ENCODE peak calls at places on chromosomes 2 and 18, in seven cellular contexts. Q is hepatocyte; Y is neural progenitor cell; C is naive thymus-derived CD4-positive, alpha-beta T cell; I is GM23248; S is mammary epithelial cell; U is thoracic aorta. X is an unnamed sample.

GRCh38 chr2:219887870-219888269 is 260.4 kb downstream of the SLC4A3 start:
- DNase-seq in Q (no peak), Y (no peak), C (no peak), I (peak; percentile 8), S (peak; percentile 46), U (no peak), X (peak; percentile 26)

GRCh38 chr2:72892506-72893173 is 5.4 kb downstream of the SPR start:
- DNase-seq in Q (peak; percentile 84), Y (peak; percentile 87), C (peak; percentile 26), I (peak; percentile 91), S (peak; percentile 41), U (no peak), X (peak; percentile 80)

GRCh38 chr18:36532394-36532793 is 234.9 kb downstream of the FHOD3 start:
- DNase-seq in Q (no peak), Y (no peak), C (no peak), I (peak; percentile 88), S (peak; percentile 72), U (no peak), X (peak; percentile 1)

GRCh38 chr2:8015848-8016580 is 665.8 kb upstream of the ID2 start:
- DNase-seq in Q (no peak), Y (no peak), C (no peak), I (no peak), S (no peak), U (no peak), X (no peak)

GRCh38 chr2:111994042-111994441 is 61.0 kb upstream of the TMEM87B start:
- DNase-seq in Q (no peak), Y (no peak), C (no peak), I (no peak), S (no peak), U (no peak), X (no peak)

GRCh38 chr2:146321175-146321574 is 1523.7 kb upstream of the ACVR2A start:
- DNase-seq in Q (no peak), Y (peak; percentile 26), C (no peak), I (no peak), S (no peak), U (no peak), X (no peak)

GRCh38 chr2:133171396-133172004 is 396.8 kb downstream of the NCKAP5 start:
- DNase-seq in Q (peak; percentile 72), Y (peak; percentile 70), C (no peak), I (peak; percentile 71), S (peak; percentile 53), U (no peak), X (peak; percentile 26)

GRCh38 chr18:70645971-70646370 is 357.1 kb downstream of the SOCS6 start:
- DNase-seq in Q (no peak), Y (no peak), C (no peak), I (peak; percentile 45), S (no peak), U (no peak), X (no peak)

GRCh38 chr2:108244667-108245414 is 5.1 kb downstream of the SULT1C3 start:
- DNase-seq in Q (no peak), Y (no peak), C (no peak), I (no peak), S (no peak), U (no peak), X (no peak)

GRCh38 chr2:238322001-238322411 is 1.7 kb downstream of the TRAF3IP1 start:
- DNase-seq in Q (no peak), Y (no peak), C (no peak), I (no peak), S (no peak), U (no peak), X (no peak)

GRCh38 chr18:67133669-67134068 is 382.9 kb downstream of the DSEL start:
- DNase-seq in Q (no peak), Y (no peak), C (no peak), I (no peak), S (no peak), U (no peak), X (no peak)

GRCh38 chr2:127649684-127650040 is 3.7 kb downstream of the GPR17 start:
- DNase-seq in Q (peak; percentile 91), Y (peak; percentile 92), C (peak; percentile 91), I (peak; percentile 94), S (peak; percentile 64), U (peak; percentile 64), X (peak; percentile 69)
- H3K27ac ChIP-seq in Q (no peak overlapping the region), Y (no peak overlapping the region), C (peak overlapping the region; percentile 18), I (no peak overlapping the region), S (no peak overlapping the region), U (peak overlapping the region; percentile 54), X (no peak overlapping the region)

GRCh38 chr2:130764821-130765115 is 9.4 kb downstream of the AMER3 start:
- DNase-seq in Q (no peak), Y (no peak), C (no peak), I (no peak), S (no peak), U (no peak), X (no peak)
- H3K27ac ChIP-seq in Q (no peak overlapping the region), Y (no peak overlapping the region), C (no peak overlapping the region), I (no peak overlapping the region), S (no peak overlapping the region), U (no peak overlapping the region), X (no peak overlapping the region)

GRCh38 chr18:75202976-75203375 is 6.0 kb downstream of the PTGR3 start:
- DNase-seq in Q (no peak), Y (no peak), C (no peak), I (no peak), S (no peak), U (no peak), X (no peak)

GRCh38 chr18:75205760-75206109 is 3.2 kb downstream of the PTGR3 start:
- DNase-seq in Q (peak; percentile 33), Y (peak; percentile 43), C (no peak), I (no peak), S (no peak), U (no peak), X (no peak)

GRCh38 chr18:75203456-75204261 is 5.3 kb downstream of the PTGR3 start:
- DNase-seq in Q (peak; percentile 46), Y (no peak), C (no peak), I (peak; percentile 66), S (peak; percentile 20), U (no peak), X (no peak)

GRCh38 chr18:75204978-75205759 is 3.8 kb downstream of the PTGR3 start:
- DNase-seq in Q (no peak), Y (peak; percentile 38), C (no peak), I (no peak), S (no peak), U (no peak), X (no peak)

GRCh38 chr18:75204262-75204977 is 4.5 kb downstream of the PTGR3 start:
- DNase-seq in Q (peak; percentile 47), Y (peak; percentile 57), C (no peak), I (peak; percentile 45), S (no peak), U (no peak), X (no peak)
- H3K27ac ChIP-seq in Q (peak overlapping the region; percentile 36), Y (no peak overlapping the region), C (no peak overlapping the region), I (no peak overlapping the region), S (no peak overlapping the region), U (no peak overlapping the region), X (peak overlapping the region; percentile 8)

GRCh38 chr2:241763551-241764271 is 12.9 kb upstream of the GAL3ST2 start:
- DNase-seq in Q (no peak), Y (no peak), C (no peak), I (no peak), S (no peak), U (no peak), X (no peak)

GRCh38 chr2:241762933-241763369 is 13.7 kb upstream of the GAL3ST2 start:
- DNase-seq in Q (no peak), Y (no peak), C (no peak), I (no peak), S (no peak), U (no peak), X (no peak)

GRCh38 chr2:241762321-241762932 is 14.2 kb upstream of the GAL3ST2 start:
- DNase-seq in Q (no peak), Y (peak; percentile 38), C (no peak), I (no peak), S (no peak), U (no peak), X (no peak)

GRCh38 chr2:241767464-241768250 is 9.0 kb upstream of the GAL3ST2 start:
- DNase-seq in Q (no peak), Y (no peak), C (no peak), I (no peak), S (no peak), U (no peak), X (no peak)

DNA sequence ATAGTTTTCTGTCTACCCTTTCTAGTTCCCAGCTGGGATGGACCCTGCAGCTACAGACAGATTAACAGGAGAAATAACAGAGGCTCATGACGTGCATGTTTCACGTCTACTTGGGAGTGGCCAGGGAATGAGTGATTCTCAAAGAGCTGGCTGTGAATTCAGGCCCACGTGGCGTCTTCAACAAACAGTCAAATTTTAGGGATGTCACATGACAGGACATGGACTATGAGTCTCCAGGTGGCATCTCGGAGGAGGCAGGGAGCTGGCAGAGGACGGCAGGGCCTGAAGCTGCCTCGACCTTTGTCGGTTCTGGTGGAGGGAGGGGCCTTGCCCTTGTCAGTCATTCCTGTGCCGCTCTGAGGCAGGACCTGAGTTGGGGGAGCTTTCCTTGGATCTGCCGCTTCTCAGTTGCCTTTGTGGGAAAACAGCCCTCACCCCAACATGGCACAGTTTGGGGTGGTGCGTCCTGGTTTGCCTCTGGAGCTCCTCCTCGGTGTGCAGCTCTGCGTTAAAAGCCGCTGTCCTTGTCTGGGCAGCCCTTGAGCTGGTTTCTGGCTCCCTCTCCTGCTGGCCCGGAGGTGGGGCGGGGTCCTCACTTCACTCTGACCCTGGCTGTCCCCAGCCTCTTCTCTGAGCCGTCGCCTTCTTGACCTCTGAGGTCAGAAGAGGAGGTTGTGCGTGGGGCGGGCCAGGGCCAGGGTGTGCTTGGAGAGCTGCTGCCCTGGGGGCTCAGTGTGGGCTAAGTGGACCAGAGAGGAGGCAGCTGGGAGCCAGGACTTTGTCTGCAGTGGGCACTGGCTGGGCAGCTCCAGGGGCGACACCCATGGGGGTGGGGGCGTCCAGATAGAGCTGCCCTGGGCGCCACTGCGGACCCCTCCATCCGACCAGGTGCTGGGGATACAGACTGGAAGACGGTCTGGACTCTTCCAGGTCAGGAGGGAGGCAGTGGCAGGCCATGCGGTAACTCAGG is 12.1 kb upstream of the GAL3ST2 start:
- DNase-seq in Q (no peak), Y (peak; percentile 42), C (no peak), I (no peak), S (no peak), U (no peak), X (no peak)
- H3K27ac ChIP-seq in Q (peak overlapping the region; percentile 43), Y (no peak overlapping the region), C (no peak overlapping the region), I (no peak overlapping the region), S (no peak overlapping the region), U (no peak overlapping the region), X (no peak overlapping the region)

DNA sequence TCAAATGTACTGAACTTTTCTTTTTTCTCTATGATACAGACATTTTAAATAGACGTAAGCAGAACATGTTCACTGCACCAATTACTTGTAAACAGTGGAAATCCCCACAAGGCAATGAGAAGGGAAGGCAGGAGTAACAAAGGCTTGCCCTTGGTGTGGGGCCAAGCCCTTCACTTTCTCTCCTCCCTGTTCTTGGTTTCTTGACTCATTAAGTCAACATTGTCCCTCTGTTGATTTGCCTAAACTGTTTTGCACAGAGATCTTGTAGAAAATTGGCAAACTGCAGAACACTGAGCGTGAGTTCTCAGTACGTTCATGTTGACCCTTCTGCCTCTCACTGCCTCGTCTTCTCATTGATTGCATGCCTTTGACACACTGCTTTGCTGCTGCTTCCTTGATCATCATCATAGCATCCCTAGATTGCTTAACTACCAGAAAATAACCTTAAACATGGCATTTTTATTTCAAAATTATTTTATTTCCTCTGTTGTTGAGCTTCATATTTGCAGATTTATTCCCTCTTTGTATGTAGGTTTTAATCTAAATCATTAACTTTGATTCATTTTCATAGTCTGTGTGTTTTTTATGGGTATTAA is 257.7 kb downstream of the PTGR3 start:
- DNase-seq in Q (peak; percentile 39), Y (no peak), C (peak; percentile 34), I (peak; percentile 80), S (peak; percentile 87), U (no peak), X (peak; percentile 53)
- H3K27ac ChIP-seq in Q (no peak overlapping the region), Y (no peak overlapping the region), C (no peak overlapping the region), I (no peak overlapping the region), S (no peak overlapping the region), U (peak overlapping the region; percentile 19), X (no peak overlapping the region)

X was measured in RWPE1.